ENCODE peak calls at places on chromosome 4, in seven cellular contexts. M, E, I, F, Q, K and C are unnamed samples.

GRCh38 chr4:71026086-71026485 is 32.6 kb downstream of the DCK start:
- DNase-seq in M (no peak), E (peak; percentile 90), I (no peak), F (no peak), Q (peak; percentile 80), K (peak; percentile 89), C (no peak)

GRCh38 chr4:185384877-185385465 is 10.8 kb downstream of the LRP2BP start:
- DNase-seq in M (no peak), E (no peak), I (no peak), F (no peak), Q (no peak), K (peak; percentile 4), C (no peak)

GRCh38 chr4:7429069-7429416 is 5.7 kb downstream of the PSAPL1 start:
- DNase-seq in M (no peak), E (no peak), I (no peak), F (no peak), Q (no peak), K (no peak), C (no peak)

GRCh38 chr4:105709081-105709450 is 482 bp downstream of the GSTCD start:
- DNase-seq in M (no peak), E (no peak), I (peak; percentile 36), F (no peak), Q (no peak), K (peak; percentile 37), C (no peak)

GRCh38 chr4:2792711-2793577 is at the start of gene SH3BP2:
- DNase-seq in M (peak; percentile 58), E (peak; percentile 49), I (peak; percentile 90), F (no peak), Q (no peak), K (peak; percentile 81), C (peak; percentile 52)

GRCh38 chr4:185775792-185776555 is 36.0 kb downstream of the SORBS2 start:
- DNase-seq in M (no peak), E (peak; percentile 22), I (no peak), F (no peak), Q (no peak), K (peak; percentile 30), C (no peak)

GRCh38 chr4:88006956-88007303 is 505 bp upstream of the PKD2 start:
- DNase-seq in M (no peak), E (no peak), I (peak; percentile 24), F (no peak), Q (no peak), K (peak; percentile 54), C (no peak)

GRCh38 chr4:120963449-120963848 is 40.9 kb upstream of the PRDM5 start:
- DNase-seq in M (no peak), E (no peak), I (no peak), F (no peak), Q (no peak), K (no peak), C (no peak)

GRCh38 chr4:159685406-159686092 is 582.7 kb downstream of the RAPGEF2 start:
- DNase-seq in M (no peak), E (no peak), I (no peak), F (no peak), Q (peak; percentile 27), K (no peak), C (no peak)

GRCh38 chr4:105149771-105150170 is 3.1 kb downstream of the TET2 start:
- DNase-seq in M (no peak), E (no peak), I (no peak), F (no peak), Q (no peak), K (no peak), C (no peak)